ENCODE peak calls at places on chromosome 22, in eight cellular contexts. W is COR-L47, M is SK-N-SH, F is C1 segment of cervical spinal cord, E is T follicular helper cell, H is NCI-H1092, Y is EH, R is nucleus accumbens. Q is an unnamed sample.

GRCh38 chr22:37611202-37611601 is 2.6 kb downstream of the GGA1 start:
- DNase-seq in F (no peak), H (no peak), W (no peak), E (no peak), R (no peak), Y (no peak), M (no peak), Q (no peak)

GRCh38 chr22:46750861-46751260 is 11.6 kb upstream of the TBC1D22A start:
- DNase-seq in M (no peak), H (no peak), Y (no peak), R (no peak), E (no peak), W (no peak), F (no peak), Q (no peak)

GRCh38 chr22:46734830-46735453 is 3.1 kb downstream of the CERK start:
- DNase-seq in Y (no peak), E (peak; percentile 52), W (no peak), H (no peak), R (no peak), F (no peak), M (no peak), Q (no peak)

GRCh38 chr22:30308518-30309230 is 18.1 kb downstream of the TBC1D10A start:
- DNase-seq in E (peak; percentile 25), H (no peak), Y (no peak), R (no peak), W (no peak), M (no peak), F (no peak), Q (peak; percentile 62)

GRCh38 chr22:39941661-39942060 is 18.5 kb upstream of the TMA7B start:
- DNase-seq in W (peak; percentile 80), R (no peak), Y (no peak), M (no peak), E (no peak), H (peak; percentile 57), F (no peak), Q (no peak)

GRCh38 chr22:29369460-29369859 is 18.9 kb downstream of the AP1B1 start:
- DNase-seq in M (no peak), R (peak; percentile 46), H (no peak), F (peak; percentile 41), E (no peak), W (no peak), Y (peak; percentile 76), Q (peak; percentile 70)

GRCh38 chr22:46748948-46749681 is 11.1 kb upstream of the CERK start:
- DNase-seq in H (no peak), E (peak; percentile 49), M (no peak), Y (peak; percentile 78), F (no peak), R (no peak), W (no peak), Q (peak; percentile 21)

GRCh38 chr22:35454416-35455054 is 54.6 kb downstream of the MCM5 start:
- DNase-seq in H (no peak), M (no peak), Y (peak; percentile 27), W (no peak), F (no peak), E (no peak), R (no peak), Q (no peak)

GRCh38 chr22:32987081-32987631 is 71.0 kb downstream of the SYN3 start:
- DNase-seq in Y (peak; percentile 11), F (peak; percentile 9), W (no peak), H (no peak), E (no peak), R (peak; percentile 1), M (no peak), Q (peak; percentile 89)

GRCh38 chr22:45462034-45462655 is 40.5 kb upstream of the FBLN1 start:
- DNase-seq in E (no peak), R (no peak), Y (no peak), F (no peak), W (no peak), M (no peak), H (no peak), Q (no peak)